ENCODE peak calls at places on chromosomes 7 and 10, in nine cellular contexts. One of them, this sample, is unnamed.

GRCh38 chr10:80158598-80159127 is 26.1 kb downstream of the PLAC9 start:
- DNase-seq in kidney epithelial cell: peak; percentile 86
- DNase-seq in uterus: peak; percentile 84
- DNase-seq in BJ: peak; percentile 97
- DNase-seq in nephron progenitor cell: no peak
- DNase-seq in hepatocyte: peak; percentile 89
- DNase-seq in cardiac fibroblast: peak; percentile 99
- DNase-seq in foreskin fibroblast: peak; percentile 98
- DNase-seq in choroid plexus epithelial cell: peak; percentile 98
- DNase-seq in this sample: peak; percentile 97

GRCh38 chr7:141572175-141572574 is 21.0 kb downstream of the AGK start:
- DNase-seq in kidney epithelial cell: no peak
- DNase-seq in uterus: no peak
- DNase-seq in BJ: no peak
- DNase-seq in nephron progenitor cell: no peak
- DNase-seq in hepatocyte: no peak
- DNase-seq in cardiac fibroblast: no peak
- DNase-seq in foreskin fibroblast: no peak
- DNase-seq in choroid plexus epithelial cell: no peak
- DNase-seq in this sample: no peak

GRCh38 chr7:43362652-43363428 is 220.1 kb upstream of the STK17A start:
- DNase-seq in kidney epithelial cell: no peak
- DNase-seq in uterus: peak; percentile 14
- DNase-seq in BJ: peak; percentile 34
- DNase-seq in nephron progenitor cell: no peak
- DNase-seq in hepatocyte: peak; percentile 47
- DNase-seq in cardiac fibroblast: peak; percentile 33
- DNase-seq in foreskin fibroblast: peak; percentile 78
- DNase-seq in choroid plexus epithelial cell: peak; percentile 48
- DNase-seq in this sample: no peak

GRCh38 chr7:35736725-35737124 is 41.8 kb upstream of the HERPUD2 start:
- DNase-seq in kidney epithelial cell: peak; percentile 12
- DNase-seq in uterus: no peak
- DNase-seq in BJ: no peak
- DNase-seq in nephron progenitor cell: no peak
- DNase-seq in hepatocyte: peak; percentile 53
- DNase-seq in cardiac fibroblast: peak; percentile 59
- DNase-seq in foreskin fibroblast: peak; percentile 34
- DNase-seq in choroid plexus epithelial cell: peak; percentile 72
- DNase-seq in this sample: no peak

GRCh38 chr10:12344375-12345110 is 4.8 kb upstream of the CAMK1D start:
- DNase-seq in kidney epithelial cell: no peak
- DNase-seq in uterus: no peak
- DNase-seq in BJ: no peak
- DNase-seq in nephron progenitor cell: no peak
- DNase-seq in hepatocyte: no peak
- DNase-seq in cardiac fibroblast: no peak
- DNase-seq in foreskin fibroblast: no peak
- DNase-seq in choroid plexus epithelial cell: no peak
- DNase-seq in this sample: no peak

GRCh38 chr7:104973909-104974415 is 40.0 kb upstream of the KMT2E start:
- DNase-seq in kidney epithelial cell: no peak
- DNase-seq in uterus: no peak
- DNase-seq in BJ: peak; percentile 86
- DNase-seq in nephron progenitor cell: no peak
- DNase-seq in hepatocyte: no peak
- DNase-seq in cardiac fibroblast: peak; percentile 93
- DNase-seq in foreskin fibroblast: peak; percentile 86
- DNase-seq in choroid plexus epithelial cell: peak; percentile 75
- DNase-seq in this sample: no peak

GRCh38 chr10:102131286-102132170 is 1.3 kb upstream of the PPRC1 start:
- DNase-seq in kidney epithelial cell: no peak
- DNase-seq in uterus: no peak
- DNase-seq in BJ: no peak
- DNase-seq in nephron progenitor cell: no peak
- DNase-seq in hepatocyte: no peak
- DNase-seq in cardiac fibroblast: no peak
- DNase-seq in foreskin fibroblast: no peak
- DNase-seq in choroid plexus epithelial cell: no peak
- DNase-seq in this sample: no peak

GRCh38 chr10:72417971-72418370 is 63.3 kb upstream of the DNAJB12 start:
- DNase-seq in kidney epithelial cell: no peak
- DNase-seq in uterus: no peak
- DNase-seq in BJ: no peak
- DNase-seq in nephron progenitor cell: no peak
- DNase-seq in hepatocyte: no peak
- DNase-seq in cardiac fibroblast: no peak
- DNase-seq in foreskin fibroblast: no peak
- DNase-seq in choroid plexus epithelial cell: no peak
- DNase-seq in this sample: no peak

GRCh38 chr10:93383562-93383981 is 98.6 kb downstream of the MYOF start:
- DNase-seq in kidney epithelial cell: no peak
- DNase-seq in uterus: no peak
- DNase-seq in BJ: peak; percentile 94
- DNase-seq in nephron progenitor cell: no peak
- DNase-seq in hepatocyte: no peak
- DNase-seq in cardiac fibroblast: peak; percentile 82
- DNase-seq in foreskin fibroblast: peak; percentile 77
- DNase-seq in choroid plexus epithelial cell: peak; percentile 90
- DNase-seq in this sample: no peak

GRCh38 chr7:68518060-68518459 is 1080.2 kb upstream of the AUTS2 start:
- DNase-seq in kidney epithelial cell: no peak
- DNase-seq in uterus: no peak
- DNase-seq in BJ: no peak
- DNase-seq in nephron progenitor cell: no peak
- DNase-seq in hepatocyte: no peak
- DNase-seq in cardiac fibroblast: no peak
- DNase-seq in foreskin fibroblast: no peak
- DNase-seq in choroid plexus epithelial cell: no peak
- DNase-seq in this sample: no peak

GRCh38 chr10:46547881-46548780 is 8.3 kb downstream of the GPRIN2 start:
- DNase-seq in kidney epithelial cell: no peak
- DNase-seq in uterus: no peak
- DNase-seq in BJ: no peak
- DNase-seq in nephron progenitor cell: peak; percentile 2
- DNase-seq in hepatocyte: no peak
- DNase-seq in cardiac fibroblast: no peak
- DNase-seq in foreskin fibroblast: no peak
- DNase-seq in choroid plexus epithelial cell: no peak
- DNase-seq in this sample: peak; percentile 19

GRCh38 chr10:103888113-103888841 is 29.7 kb downstream of the STN1 start:
- DNase-seq in kidney epithelial cell: peak; percentile 69
- DNase-seq in uterus: peak; percentile 77
- DNase-seq in BJ: peak; percentile 31
- DNase-seq in nephron progenitor cell: no peak
- DNase-seq in hepatocyte: peak; percentile 88
- DNase-seq in cardiac fibroblast: peak; percentile 86
- DNase-seq in foreskin fibroblast: peak; percentile 84
- DNase-seq in choroid plexus epithelial cell: peak; percentile 91
- DNase-seq in this sample: peak; percentile 75

GRCh38 chr7:48099781-48100180 is 10.7 kb downstream of the UPP1 start:
- DNase-seq in kidney epithelial cell: no peak
- DNase-seq in uterus: no peak
- DNase-seq in BJ: no peak
- DNase-seq in nephron progenitor cell: no peak
- DNase-seq in hepatocyte: no peak
- DNase-seq in cardiac fibroblast: no peak
- DNase-seq in foreskin fibroblast: no peak
- DNase-seq in choroid plexus epithelial cell: no peak
- DNase-seq in this sample: no peak

GRCh38 chr7:133512560-133512959 is 259.7 kb downstream of the EXOC4 start:
- DNase-seq in kidney epithelial cell: no peak
- DNase-seq in uterus: no peak
- DNase-seq in BJ: no peak
- DNase-seq in nephron progenitor cell: no peak
- DNase-seq in hepatocyte: no peak
- DNase-seq in cardiac fibroblast: peak; percentile 55
- DNase-seq in foreskin fibroblast: no peak
- DNase-seq in choroid plexus epithelial cell: peak; percentile 94
- DNase-seq in this sample: no peak

GRCh38 chr7:43077285-43077684 is 35.2 kb upstream of the HECW1 start:
- DNase-seq in kidney epithelial cell: no peak
- DNase-seq in uterus: no peak
- DNase-seq in BJ: no peak
- DNase-seq in nephron progenitor cell: no peak
- DNase-seq in hepatocyte: no peak
- DNase-seq in cardiac fibroblast: no peak
- DNase-seq in foreskin fibroblast: no peak
- DNase-seq in choroid plexus epithelial cell: no peak
- DNase-seq in this sample: no peak

GRCh38 chr10:74585231-74586087 is 240.9 kb upstream of the KAT6B start:
- DNase-seq in kidney epithelial cell: no peak
- DNase-seq in uterus: no peak
- DNase-seq in BJ: no peak
- DNase-seq in nephron progenitor cell: peak; percentile 7
- DNase-seq in hepatocyte: no peak
- DNase-seq in cardiac fibroblast: peak; percentile 28
- DNase-seq in foreskin fibroblast: no peak
- DNase-seq in choroid plexus epithelial cell: peak; percentile 29
- DNase-seq in this sample: no peak

GRCh38 chr7:29177963-29178612 is 16.5 kb upstream of the CHN2 start:
- DNase-seq in kidney epithelial cell: no peak
- DNase-seq in uterus: peak; percentile 18
- DNase-seq in BJ: no peak
- DNase-seq in nephron progenitor cell: no peak
- DNase-seq in hepatocyte: peak; percentile 16
- DNase-seq in cardiac fibroblast: peak; percentile 51
- DNase-seq in foreskin fibroblast: no peak
- DNase-seq in choroid plexus epithelial cell: peak; percentile 67
- DNase-seq in this sample: peak; percentile 81

GRCh38 chr7:106770191-106770590 is 94.9 kb upstream of the PIK3CG start:
- DNase-seq in kidney epithelial cell: peak; percentile 68
- DNase-seq in uterus: no peak
- DNase-seq in BJ: peak; percentile 66
- DNase-seq in nephron progenitor cell: no peak
- DNase-seq in hepatocyte: no peak
- DNase-seq in cardiac fibroblast: peak; percentile 66
- DNase-seq in foreskin fibroblast: peak; percentile 74
- DNase-seq in choroid plexus epithelial cell: peak; percentile 92
- DNase-seq in this sample: no peak

GRCh38 chr10:86758231-86759072 is 2.0 kb downstream of the BMPR1A start:
- DNase-seq in kidney epithelial cell: no peak
- DNase-seq in uterus: no peak
- DNase-seq in BJ: no peak
- DNase-seq in nephron progenitor cell: no peak
- DNase-seq in hepatocyte: no peak
- DNase-seq in cardiac fibroblast: peak; percentile 30
- DNase-seq in foreskin fibroblast: no peak
- DNase-seq in choroid plexus epithelial cell: peak; percentile 43
- DNase-seq in this sample: no peak

GRCh38 chr7:16698200-16698910 is 52.4 kb downstream of the BZW2 start:
- DNase-seq in kidney epithelial cell: no peak
- DNase-seq in uterus: no peak
- DNase-seq in BJ: no peak
- DNase-seq in nephron progenitor cell: no peak
- DNase-seq in hepatocyte: no peak
- DNase-seq in cardiac fibroblast: no peak
- DNase-seq in foreskin fibroblast: no peak
- DNase-seq in choroid plexus epithelial cell: no peak
- DNase-seq in this sample: no peak

GRCh38 chr7:16697507-16698199 is 51.7 kb downstream of the BZW2 start:
- DNase-seq in kidney epithelial cell: no peak
- DNase-seq in uterus: no peak
- DNase-seq in BJ: no peak
- DNase-seq in nephron progenitor cell: no peak
- DNase-seq in hepatocyte: no peak
- DNase-seq in cardiac fibroblast: peak; percentile 34
- DNase-seq in foreskin fibroblast: peak; percentile 18
- DNase-seq in choroid plexus epithelial cell: peak; percentile 39
- DNase-seq in this sample: no peak

GRCh38 chr7:16702433-16702832 is 51.1 kb upstream of the TSPAN13 start:
- DNase-seq in kidney epithelial cell: no peak
- DNase-seq in uterus: no peak
- DNase-seq in BJ: no peak
- DNase-seq in nephron progenitor cell: no peak
- DNase-seq in hepatocyte: peak; percentile 19
- DNase-seq in cardiac fibroblast: peak; percentile 41
- DNase-seq in foreskin fibroblast: no peak
- DNase-seq in choroid plexus epithelial cell: peak; percentile 65
- DNase-seq in this sample: no peak
- TF ChIP-seq CTCF in kidney epithelial cell: peak; percentile 16
- TF ChIP-seq CTCF in uterus: no peak
- TF ChIP-seq CTCF in BJ: no peak
- TF ChIP-seq CTCF in nephron progenitor cell: no peak
- TF ChIP-seq CTCF in hepatocyte: peak; percentile 40
- TF ChIP-seq CTCF in cardiac fibroblast: no peak
- TF ChIP-seq CTCF in foreskin fibroblast: no peak
- TF ChIP-seq CTCF in choroid plexus epithelial cell: peak; percentile 32
- TF ChIP-seq CTCF in this sample: no peak

GRCh38 chr7:93715234-93715633 is 140.7 kb upstream of the CALCR start:
- DNase-seq in kidney epithelial cell: no peak
- DNase-seq in uterus: peak; percentile 32
- DNase-seq in BJ: no peak
- DNase-seq in nephron progenitor cell: peak; percentile 79
- DNase-seq in hepatocyte: peak; percentile 60
- DNase-seq in cardiac fibroblast: peak; percentile 77
- DNase-seq in foreskin fibroblast: peak; percentile 22
- DNase-seq in choroid plexus epithelial cell: peak; percentile 76
- DNase-seq in this sample: peak; percentile 34
- TF ChIP-seq CTCF in kidney epithelial cell: peak; percentile 87
- TF ChIP-seq CTCF in uterus: no peak
- TF ChIP-seq CTCF in BJ: peak; percentile 78
- TF ChIP-seq CTCF in nephron progenitor cell: peak; percentile 81
- TF ChIP-seq CTCF in hepatocyte: peak; percentile 58
- TF ChIP-seq CTCF in cardiac fibroblast: peak; percentile 80
- TF ChIP-seq CTCF in foreskin fibroblast: peak; percentile 63
- TF ChIP-seq CTCF in choroid plexus epithelial cell: peak; percentile 85
- TF ChIP-seq CTCF in this sample: peak; percentile 26

GRCh38 chr10:469947-470338 is 219.5 kb downstream of the DIP2C start:
- DNase-seq in kidney epithelial cell: no peak
- DNase-seq in uterus: no peak
- DNase-seq in BJ: no peak
- DNase-seq in nephron progenitor cell: no peak
- DNase-seq in hepatocyte: no peak
- DNase-seq in cardiac fibroblast: no peak
- DNase-seq in foreskin fibroblast: no peak
- DNase-seq in choroid plexus epithelial cell: no peak
- DNase-seq in this sample: no peak
- TF ChIP-seq CTCF in kidney epithelial cell: no peak
- TF ChIP-seq CTCF in uterus: no peak
- TF ChIP-seq CTCF in BJ: no peak
- TF ChIP-seq CTCF in nephron progenitor cell: no peak
- TF ChIP-seq CTCF in hepatocyte: no peak
- TF ChIP-seq CTCF in cardiac fibroblast: no peak
- TF ChIP-seq CTCF in foreskin fibroblast: no peak
- TF ChIP-seq CTCF in choroid plexus epithelial cell: no peak
- TF ChIP-seq CTCF in this sample: no peak

DNA sequence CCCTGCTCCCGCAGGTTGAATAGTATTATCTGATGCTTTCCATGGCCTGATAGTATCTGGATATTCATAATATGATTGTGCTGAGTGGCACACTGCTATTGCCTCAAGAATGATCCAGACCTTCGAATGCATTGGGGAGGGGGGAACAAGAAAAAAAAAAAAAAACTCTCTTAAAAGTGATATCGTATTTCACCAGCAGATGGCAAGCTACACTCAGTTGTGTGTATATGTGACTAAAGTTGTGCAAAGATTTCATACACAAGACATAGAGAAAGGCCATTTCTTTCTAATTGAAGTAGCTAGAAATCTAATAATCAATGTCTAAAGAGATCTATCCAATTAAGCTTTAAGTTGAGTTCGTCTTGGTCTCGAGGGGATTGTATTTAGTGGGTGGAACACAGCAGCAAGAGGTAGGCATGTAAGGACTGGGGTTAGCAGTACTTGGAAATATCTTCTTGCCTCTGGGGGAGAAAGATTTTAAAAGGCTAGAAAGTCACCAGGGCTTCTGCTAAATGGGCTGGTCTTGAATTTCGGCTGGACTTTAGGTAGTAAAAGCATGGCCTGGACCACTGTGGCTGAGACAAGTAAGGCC is 15.3 kb downstream of the SFRP4 start:
- DNase-seq in kidney epithelial cell: no peak
- DNase-seq in uterus: no peak
- DNase-seq in BJ: no peak
- DNase-seq in nephron progenitor cell: no peak
- DNase-seq in hepatocyte: peak; percentile 47
- DNase-seq in cardiac fibroblast: peak; percentile 66
- DNase-seq in foreskin fibroblast: no peak
- DNase-seq in choroid plexus epithelial cell: peak; percentile 75
- DNase-seq in this sample: no peak
- TF ChIP-seq CTCF in kidney epithelial cell: peak; percentile 54
- TF ChIP-seq CTCF in uterus: peak; percentile 71
- TF ChIP-seq CTCF in BJ: peak; percentile 45
- TF ChIP-seq CTCF in nephron progenitor cell: peak; percentile 57
- TF ChIP-seq CTCF in hepatocyte: peak; percentile 77
- TF ChIP-seq CTCF in cardiac fibroblast: peak; percentile 54
- TF ChIP-seq CTCF in foreskin fibroblast: peak; percentile 30
- TF ChIP-seq CTCF in choroid plexus epithelial cell: peak; percentile 58
- TF ChIP-seq CTCF in this sample: peak; percentile 75